ENCODE peak calls at places on chromosome 18, in ten cellular contexts. One of them, this sample, is unnamed.

GRCh38 chr18:62881509-62882016 is 166.2 kb downstream of the PHLPP1 start:
- DNase-seq in cortex of kidney: no peak
- DNase-seq in SW480: peak
- DNase-seq in DMS79 treated with DMSO at 0.1 percent for 48 hours: peak
- DNase-seq in non-pigmented ciliary epithelial cell: peak
- DNase-seq in nucleus accumbens: no peak
- DNase-seq in activated CD4-positive, alpha-beta T cell treated with anti-CD3 and anti-CD28 coated beads, Interleukin-2, amount 50 U/mL, for 1 hour: no peak
- DNase-seq in WTC11: no peak
- DNase-seq in ovary: no peak
- DNase-seq in SW 1271: peak
- DNase-seq in this sample: no peak

GRCh38 chr18:7467708-7468466 is 99.2 kb upstream of the PTPRM start:
- DNase-seq in cortex of kidney: no peak
- DNase-seq in SW480: peak
- DNase-seq in DMS79 treated with DMSO at 0.1 percent for 48 hours: no peak
- DNase-seq in non-pigmented ciliary epithelial cell: no peak
- DNase-seq in nucleus accumbens: no peak
- DNase-seq in activated CD4-positive, alpha-beta T cell treated with anti-CD3 and anti-CD28 coated beads, Interleukin-2, amount 50 U/mL, for 1 hour: no peak
- DNase-seq in WTC11: no peak
- DNase-seq in ovary: no peak
- DNase-seq in SW 1271: no peak
- DNase-seq in this sample: no peak

GRCh38 chr18:36392163-36392887 is 94.8 kb downstream of the FHOD3 start:
- DNase-seq in cortex of kidney: no peak
- DNase-seq in SW480: no peak
- DNase-seq in DMS79 treated with DMSO at 0.1 percent for 48 hours: no peak
- DNase-seq in non-pigmented ciliary epithelial cell: peak
- DNase-seq in nucleus accumbens: no peak
- DNase-seq in activated CD4-positive, alpha-beta T cell treated with anti-CD3 and anti-CD28 coated beads, Interleukin-2, amount 50 U/mL, for 1 hour: no peak
- DNase-seq in WTC11: no peak
- DNase-seq in ovary: no peak
- DNase-seq in SW 1271: no peak
- DNase-seq in this sample: no peak

GRCh38 chr18:63131106-63131943 is 188.2 kb downstream of the BCL2 start:
- DNase-seq in cortex of kidney: no peak
- DNase-seq in SW480: peak
- DNase-seq in DMS79 treated with DMSO at 0.1 percent for 48 hours: peak
- DNase-seq in non-pigmented ciliary epithelial cell: peak
- DNase-seq in nucleus accumbens: peak
- DNase-seq in activated CD4-positive, alpha-beta T cell treated with anti-CD3 and anti-CD28 coated beads, Interleukin-2, amount 50 U/mL, for 1 hour: peak
- DNase-seq in WTC11: peak
- DNase-seq in ovary: peak
- DNase-seq in SW 1271: no peak
- DNase-seq in this sample: peak

GRCh38 chr18:61833387-61833786 is 59.4 kb downstream of the RNF152 start:
- DNase-seq in cortex of kidney: no peak
- DNase-seq in SW480: peak
- DNase-seq in DMS79 treated with DMSO at 0.1 percent for 48 hours: peak
- DNase-seq in non-pigmented ciliary epithelial cell: peak
- DNase-seq in nucleus accumbens: no peak
- DNase-seq in activated CD4-positive, alpha-beta T cell treated with anti-CD3 and anti-CD28 coated beads, Interleukin-2, amount 50 U/mL, for 1 hour: no peak
- DNase-seq in WTC11: no peak
- DNase-seq in ovary: no peak
- DNase-seq in SW 1271: no peak
- DNase-seq in this sample: no peak

GRCh38 chr18:44246001-44246400 is 434.7 kb upstream of the SETBP1 start:
- DNase-seq in cortex of kidney: no peak
- DNase-seq in SW480: no peak
- DNase-seq in DMS79 treated with DMSO at 0.1 percent for 48 hours: no peak
- DNase-seq in non-pigmented ciliary epithelial cell: no peak
- DNase-seq in nucleus accumbens: no peak
- DNase-seq in activated CD4-positive, alpha-beta T cell treated with anti-CD3 and anti-CD28 coated beads, Interleukin-2, amount 50 U/mL, for 1 hour: no peak
- DNase-seq in WTC11: no peak
- DNase-seq in ovary: no peak
- DNase-seq in SW 1271: no peak
- DNase-seq in this sample: no peak

GRCh38 chr18:58761241-58761969 is 90.1 kb downstream of the MALT1 start:
- DNase-seq in cortex of kidney: no peak
- DNase-seq in SW480: no peak
- DNase-seq in DMS79 treated with DMSO at 0.1 percent for 48 hours: no peak
- DNase-seq in non-pigmented ciliary epithelial cell: no peak
- DNase-seq in nucleus accumbens: no peak
- DNase-seq in activated CD4-positive, alpha-beta T cell treated with anti-CD3 and anti-CD28 coated beads, Interleukin-2, amount 50 U/mL, for 1 hour: no peak
- DNase-seq in WTC11: no peak
- DNase-seq in ovary: no peak
- DNase-seq in SW 1271: no peak
- DNase-seq in this sample: peak

GRCh38 chr18:76859474-76860339 is 37.4 kb downstream of the ZNF236 start:
- DNase-seq in cortex of kidney: no peak
- DNase-seq in SW480: no peak
- DNase-seq in DMS79 treated with DMSO at 0.1 percent for 48 hours: no peak
- DNase-seq in non-pigmented ciliary epithelial cell: no peak
- DNase-seq in nucleus accumbens: no peak
- DNase-seq in activated CD4-positive, alpha-beta T cell treated with anti-CD3 and anti-CD28 coated beads, Interleukin-2, amount 50 U/mL, for 1 hour: no peak
- DNase-seq in WTC11: no peak
- DNase-seq in ovary: no peak
- DNase-seq in SW 1271: no peak
- DNase-seq in this sample: peak

GRCh38 chr18:59904051-59904601 is 4.3 kb downstream of the PMAIP1 start:
- DNase-seq in cortex of kidney: no peak
- DNase-seq in SW480: no peak
- DNase-seq in DMS79 treated with DMSO at 0.1 percent for 48 hours: no peak
- DNase-seq in non-pigmented ciliary epithelial cell: no peak
- DNase-seq in nucleus accumbens: no peak
- DNase-seq in activated CD4-positive, alpha-beta T cell treated with anti-CD3 and anti-CD28 coated beads, Interleukin-2, amount 50 U/mL, for 1 hour: no peak
- DNase-seq in WTC11: no peak
- DNase-seq in ovary: no peak
- DNase-seq in SW 1271: no peak
- DNase-seq in this sample: no peak

GRCh38 chr18:10499230-10499629 is 26.6 kb upstream of the NAPG start:
- DNase-seq in cortex of kidney: no peak
- DNase-seq in SW480: no peak
- DNase-seq in DMS79 treated with DMSO at 0.1 percent for 48 hours: no peak
- DNase-seq in non-pigmented ciliary epithelial cell: no peak
- DNase-seq in nucleus accumbens: no peak
- DNase-seq in activated CD4-positive, alpha-beta T cell treated with anti-CD3 and anti-CD28 coated beads, Interleukin-2, amount 50 U/mL, for 1 hour: no peak
- DNase-seq in WTC11: no peak
- DNase-seq in ovary: no peak
- DNase-seq in SW 1271: no peak
- DNase-seq in this sample: no peak

GRCh38 chr18:50602466-50602865 is 42.6 kb downstream of the MAPK4 start:
- DNase-seq in cortex of kidney: no peak
- DNase-seq in SW480: no peak
- DNase-seq in DMS79 treated with DMSO at 0.1 percent for 48 hours: no peak
- DNase-seq in non-pigmented ciliary epithelial cell: no peak
- DNase-seq in nucleus accumbens: no peak
- DNase-seq in activated CD4-positive, alpha-beta T cell treated with anti-CD3 and anti-CD28 coated beads, Interleukin-2, amount 50 U/mL, for 1 hour: no peak
- DNase-seq in WTC11: no peak
- DNase-seq in ovary: no peak
- DNase-seq in SW 1271: no peak
- DNase-seq in this sample: no peak

GRCh38 chr18:48408727-48409590 is at the start of gene ZBTB7C:
- DNase-seq in cortex of kidney: no peak
- DNase-seq in SW480: peak
- DNase-seq in DMS79 treated with DMSO at 0.1 percent for 48 hours: peak
- DNase-seq in non-pigmented ciliary epithelial cell: no peak
- DNase-seq in nucleus accumbens: peak
- DNase-seq in activated CD4-positive, alpha-beta T cell treated with anti-CD3 and anti-CD28 coated beads, Interleukin-2, amount 50 U/mL, for 1 hour: no peak
- DNase-seq in WTC11: peak
- DNase-seq in ovary: peak
- DNase-seq in SW 1271: no peak
- DNase-seq in this sample: no peak

GRCh38 chr18:58044370-58045264 is 591 bp downstream of the NEDD4L start:
- DNase-seq in cortex of kidney: no peak
- DNase-seq in SW480: peak
- DNase-seq in DMS79 treated with DMSO at 0.1 percent for 48 hours: peak
- DNase-seq in non-pigmented ciliary epithelial cell: no peak
- DNase-seq in nucleus accumbens: peak
- DNase-seq in activated CD4-positive, alpha-beta T cell treated with anti-CD3 and anti-CD28 coated beads, Interleukin-2, amount 50 U/mL, for 1 hour: peak
- DNase-seq in WTC11: peak
- DNase-seq in ovary: peak
- DNase-seq in SW 1271: no peak
- DNase-seq in this sample: peak

GRCh38 chr18:57434177-57434535 is 1.0 kb upstream of the ONECUT2 start:
- DNase-seq in cortex of kidney: no peak
- DNase-seq in SW480: no peak
- DNase-seq in DMS79 treated with DMSO at 0.1 percent for 48 hours: no peak
- DNase-seq in non-pigmented ciliary epithelial cell: no peak
- DNase-seq in nucleus accumbens: no peak
- DNase-seq in activated CD4-positive, alpha-beta T cell treated with anti-CD3 and anti-CD28 coated beads, Interleukin-2, amount 50 U/mL, for 1 hour: no peak
- DNase-seq in WTC11: peak
- DNase-seq in ovary: no peak
- DNase-seq in SW 1271: no peak
- DNase-seq in this sample: no peak

GRCh38 chr18:76451475-76452331 is 43.3 kb downstream of the ZNF516 start:
- DNase-seq in cortex of kidney: no peak
- DNase-seq in SW480: no peak
- DNase-seq in DMS79 treated with DMSO at 0.1 percent for 48 hours: no peak
- DNase-seq in non-pigmented ciliary epithelial cell: no peak
- DNase-seq in nucleus accumbens: no peak
- DNase-seq in activated CD4-positive, alpha-beta T cell treated with anti-CD3 and anti-CD28 coated beads, Interleukin-2, amount 50 U/mL, for 1 hour: no peak
- DNase-seq in WTC11: no peak
- DNase-seq in ovary: peak
- DNase-seq in SW 1271: no peak
- DNase-seq in this sample: no peak

GRCh38 chr18:58213931-58214431 is 170.0 kb downstream of the NEDD4L start:
- DNase-seq in cortex of kidney: no peak
- DNase-seq in SW480: no peak
- DNase-seq in DMS79 treated with DMSO at 0.1 percent for 48 hours: no peak
- DNase-seq in non-pigmented ciliary epithelial cell: no peak
- DNase-seq in nucleus accumbens: no peak
- DNase-seq in activated CD4-positive, alpha-beta T cell treated with anti-CD3 and anti-CD28 coated beads, Interleukin-2, amount 50 U/mL, for 1 hour: no peak
- DNase-seq in WTC11: no peak
- DNase-seq in ovary: no peak
- DNase-seq in SW 1271: peak
- DNase-seq in this sample: no peak

GRCh38 chr18:7617738-7618422 is 50.8 kb downstream of the PTPRM start:
- DNase-seq in cortex of kidney: no peak
- DNase-seq in SW480: no peak
- DNase-seq in DMS79 treated with DMSO at 0.1 percent for 48 hours: no peak
- DNase-seq in non-pigmented ciliary epithelial cell: no peak
- DNase-seq in nucleus accumbens: no peak
- DNase-seq in activated CD4-positive, alpha-beta T cell treated with anti-CD3 and anti-CD28 coated beads, Interleukin-2, amount 50 U/mL, for 1 hour: no peak
- DNase-seq in WTC11: no peak
- DNase-seq in ovary: peak
- DNase-seq in SW 1271: no peak
- DNase-seq in this sample: no peak

GRCh38 chr18:67302043-67302442 is 214.5 kb downstream of the DSEL start:
- DNase-seq in cortex of kidney: no peak
- DNase-seq in SW480: peak
- DNase-seq in DMS79 treated with DMSO at 0.1 percent for 48 hours: no peak
- DNase-seq in non-pigmented ciliary epithelial cell: no peak
- DNase-seq in nucleus accumbens: no peak
- DNase-seq in activated CD4-positive, alpha-beta T cell treated with anti-CD3 and anti-CD28 coated beads, Interleukin-2, amount 50 U/mL, for 1 hour: no peak
- DNase-seq in WTC11: no peak
- DNase-seq in ovary: no peak
- DNase-seq in SW 1271: no peak
- DNase-seq in this sample: no peak

GRCh38 chr18:52060612-52061259 is 279.3 kb upstream of the DCC start:
- DNase-seq in cortex of kidney: no peak
- DNase-seq in SW480: no peak
- DNase-seq in DMS79 treated with DMSO at 0.1 percent for 48 hours: no peak
- DNase-seq in non-pigmented ciliary epithelial cell: no peak
- DNase-seq in nucleus accumbens: no peak
- DNase-seq in activated CD4-positive, alpha-beta T cell treated with anti-CD3 and anti-CD28 coated beads, Interleukin-2, amount 50 U/mL, for 1 hour: no peak
- DNase-seq in WTC11: peak
- DNase-seq in ovary: no peak
- DNase-seq in SW 1271: no peak
- DNase-seq in this sample: no peak

GRCh38 chr18:74654637-74655036 is 57.0 kb downstream of the ZNF407 start:
- DNase-seq in cortex of kidney: no peak
- DNase-seq in SW480: peak
- DNase-seq in DMS79 treated with DMSO at 0.1 percent for 48 hours: peak
- DNase-seq in non-pigmented ciliary epithelial cell: no peak
- DNase-seq in nucleus accumbens: no peak
- DNase-seq in activated CD4-positive, alpha-beta T cell treated with anti-CD3 and anti-CD28 coated beads, Interleukin-2, amount 50 U/mL, for 1 hour: no peak
- DNase-seq in WTC11: no peak
- DNase-seq in ovary: no peak
- DNase-seq in SW 1271: no peak
- DNase-seq in this sample: no peak

GRCh38 chr18:60044290-60045006 is 144.7 kb downstream of the PMAIP1 start:
- DNase-seq in cortex of kidney: no peak
- DNase-seq in SW480: no peak
- DNase-seq in DMS79 treated with DMSO at 0.1 percent for 48 hours: no peak
- DNase-seq in non-pigmented ciliary epithelial cell: peak
- DNase-seq in nucleus accumbens: no peak
- DNase-seq in activated CD4-positive, alpha-beta T cell treated with anti-CD3 and anti-CD28 coated beads, Interleukin-2, amount 50 U/mL, for 1 hour: no peak
- DNase-seq in WTC11: no peak
- DNase-seq in ovary: no peak
- DNase-seq in SW 1271: no peak
- DNase-seq in this sample: no peak

GRCh38 chr18:14747513-14748474 is at the start of gene ANKRD30B:
- DNase-seq in cortex of kidney: no peak
- DNase-seq in SW480: no peak
- DNase-seq in DMS79 treated with DMSO at 0.1 percent for 48 hours: no peak
- DNase-seq in non-pigmented ciliary epithelial cell: no peak
- DNase-seq in nucleus accumbens: no peak
- DNase-seq in activated CD4-positive, alpha-beta T cell treated with anti-CD3 and anti-CD28 coated beads, Interleukin-2, amount 50 U/mL, for 1 hour: no peak
- DNase-seq in WTC11: no peak
- DNase-seq in ovary: no peak
- DNase-seq in SW 1271: no peak
- DNase-seq in this sample: no peak

GRCh38 chr18:55243852-55244251 is 284.6 kb upstream of the CCDC68 start:
- DNase-seq in cortex of kidney: no peak
- DNase-seq in SW480: no peak
- DNase-seq in DMS79 treated with DMSO at 0.1 percent for 48 hours: no peak
- DNase-seq in non-pigmented ciliary epithelial cell: no peak
- DNase-seq in nucleus accumbens: no peak
- DNase-seq in activated CD4-positive, alpha-beta T cell treated with anti-CD3 and anti-CD28 coated beads, Interleukin-2, amount 50 U/mL, for 1 hour: no peak
- DNase-seq in WTC11: no peak
- DNase-seq in ovary: peak
- DNase-seq in SW 1271: no peak
- DNase-seq in this sample: no peak

GRCh38 chr18:47317824-47318508 is 66.5 kb upstream of the SKOR2 start:
- DNase-seq in cortex of kidney: no peak
- DNase-seq in SW480: no peak
- DNase-seq in DMS79 treated with DMSO at 0.1 percent for 48 hours: no peak
- DNase-seq in non-pigmented ciliary epithelial cell: no peak
- DNase-seq in nucleus accumbens: no peak
- DNase-seq in activated CD4-positive, alpha-beta T cell treated with anti-CD3 and anti-CD28 coated beads, Interleukin-2, amount 50 U/mL, for 1 hour: no peak
- DNase-seq in WTC11: no peak
- DNase-seq in ovary: no peak
- DNase-seq in SW 1271: no peak
- DNase-seq in this sample: no peak

GRCh38 chr18:22349317-22349898 is 68.3 kb downstream of the CTAGE1 start:
- DNase-seq in cortex of kidney: no peak
- DNase-seq in SW480: no peak
- DNase-seq in DMS79 treated with DMSO at 0.1 percent for 48 hours: no peak
- DNase-seq in non-pigmented ciliary epithelial cell: no peak
- DNase-seq in nucleus accumbens: no peak
- DNase-seq in activated CD4-positive, alpha-beta T cell treated with anti-CD3 and anti-CD28 coated beads, Interleukin-2, amount 50 U/mL, for 1 hour: no peak
- DNase-seq in WTC11: no peak
- DNase-seq in ovary: peak
- DNase-seq in SW 1271: no peak
- DNase-seq in this sample: no peak

GRCh38 chr18:48833701-48834394 is 116.9 kb downstream of the SMAD7 start:
- DNase-seq in cortex of kidney: no peak
- DNase-seq in SW480: no peak
- DNase-seq in DMS79 treated with DMSO at 0.1 percent for 48 hours: peak
- DNase-seq in non-pigmented ciliary epithelial cell: no peak
- DNase-seq in nucleus accumbens: no peak
- DNase-seq in activated CD4-positive, alpha-beta T cell treated with anti-CD3 and anti-CD28 coated beads, Interleukin-2, amount 50 U/mL, for 1 hour: peak
- DNase-seq in WTC11: peak
- DNase-seq in ovary: no peak
- DNase-seq in SW 1271: no peak
- DNase-seq in this sample: peak

GRCh38 chr18:24370120-24370519 is 27.5 kb downstream of the OSBPL1A start:
- DNase-seq in cortex of kidney: no peak
- DNase-seq in SW480: no peak
- DNase-seq in DMS79 treated with DMSO at 0.1 percent for 48 hours: no peak
- DNase-seq in non-pigmented ciliary epithelial cell: no peak
- DNase-seq in nucleus accumbens: no peak
- DNase-seq in activated CD4-positive, alpha-beta T cell treated with anti-CD3 and anti-CD28 coated beads, Interleukin-2, amount 50 U/mL, for 1 hour: no peak
- DNase-seq in WTC11: no peak
- DNase-seq in ovary: no peak
- DNase-seq in SW 1271: no peak
- DNase-seq in this sample: no peak

GRCh38 chr18:40570615-40571014 is 1384.4 kb upstream of the PIK3C3 start:
- DNase-seq in cortex of kidney: no peak
- DNase-seq in SW480: no peak
- DNase-seq in DMS79 treated with DMSO at 0.1 percent for 48 hours: no peak
- DNase-seq in non-pigmented ciliary epithelial cell: no peak
- DNase-seq in nucleus accumbens: no peak
- DNase-seq in activated CD4-positive, alpha-beta T cell treated with anti-CD3 and anti-CD28 coated beads, Interleukin-2, amount 50 U/mL, for 1 hour: no peak
- DNase-seq in WTC11: no peak
- DNase-seq in ovary: no peak
- DNase-seq in SW 1271: no peak
- DNase-seq in this sample: no peak